ENCODE peak calls at places on chromosomes 1 and 21, in seven cellular contexts. I is ovary, S is stomach, H is heart left ventricle, Y is left ventricle myocardium inferior, K is tibial nerve, G is IMR-90. T is an unnamed sample.

GRCh38 chr1:58346076-58346435 is 200.5 kb downstream of the OMA1 start:
- DNase-seq in I (no peak), S (no peak), H (no peak), Y (no peak), K (no peak), G (no peak), T (no peak)

GRCh38 chr1:209704584-209704983 is at the start of gene HSD11B1:
- DNase-seq in I (peak; percentile 85), S (peak; percentile 35), H (peak; percentile 70), Y (peak; percentile 71), K (peak; percentile 66), G (peak; percentile 83), T (peak; percentile 17)

GRCh38 chr1:219961684-219962083 is 33.3 kb upstream of the SLC30A10 start:
- DNase-seq in I (no peak), S (no peak), H (no peak), Y (no peak), K (no peak), G (no peak), T (no peak)

GRCh38 chr1:75133754-75134655 is at the start of gene LHX8:
- DNase-seq in I (no peak), S (no peak), H (no peak), Y (no peak), K (no peak), G (no peak), T (no peak)

GRCh38 chr1:169630006-169630405 is at the start of gene SELP:
- DNase-seq in I (no peak), S (no peak), H (no peak), Y (no peak), K (no peak), G (no peak), T (no peak)

GRCh38 chr1:204172404-204173049 is 6.4 kb upstream of the REN start:
- DNase-seq in I (no peak), S (no peak), H (no peak), Y (no peak), K (no peak), G (peak; percentile 16), T (no peak)

GRCh38 chr1:21175324-21175669 is 1.4 kb downstream of the EIF4G3 start:
- DNase-seq in I (no peak), S (peak; percentile 49), H (peak; percentile 59), Y (peak; percentile 43), K (no peak), G (peak; percentile 27), T (no peak)

GRCh38 chr1:28775121-28775942 is 36.6 kb upstream of the OPRD1 start:
- DNase-seq in I (peak; percentile 87), S (peak; percentile 79), H (peak; percentile 79), Y (peak; percentile 80), K (peak; percentile 18), G (peak; percentile 36), T (peak; percentile 83)

GRCh38 chr21:42593007-42593814 is 60.2 kb upstream of the PDE9A start:
- DNase-seq in I (peak; percentile 85), S (peak; percentile 78), H (peak; percentile 65), Y (peak; percentile 58), K (peak; percentile 53), G (peak; percentile 26), T (peak; percentile 84)

DNA sequence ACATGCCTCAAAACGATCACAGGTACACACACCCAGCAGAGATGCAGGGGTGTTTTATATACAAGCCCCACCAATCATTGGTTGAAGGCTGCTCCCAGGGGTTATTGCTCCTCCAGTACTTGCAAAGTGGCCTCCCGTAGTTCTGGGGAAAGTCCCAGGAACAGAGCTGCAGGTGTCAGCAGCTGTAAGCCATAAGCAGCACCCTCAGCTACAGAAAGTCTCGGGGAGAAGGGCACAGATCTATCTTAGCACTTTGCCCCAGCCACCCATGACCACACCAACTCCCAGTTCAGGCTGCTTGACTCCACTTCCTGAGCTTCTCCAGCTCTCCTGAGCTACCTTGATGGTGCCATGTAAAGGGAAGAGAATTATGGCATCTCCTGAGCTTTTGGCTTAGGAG is 222.7 kb upstream of the GJB5 start:
- DNase-seq in I (no peak), S (no peak), H (no peak), Y (no peak), K (no peak), G (no peak), T (no peak)
- H3K4me1 ChIP-seq in I (no peaks in the 10 kb centered on the region), S (no peaks in the 10 kb centered on the region), H (no peaks in the 10 kb centered on the region), Y (no peaks in the 10 kb centered on the region), K (no peaks in the 10 kb centered on the region), G (no peaks in the 10 kb centered on the region), T (no peaks in the 10 kb centered on the region)

GRCh38 chr1:239386453-239387303 is at the start of gene CHRM3:
- DNase-seq in I (peak; percentile 58), S (peak; percentile 89), H (peak; percentile 24), Y (no peak), K (no peak), G (no peak), T (peak; percentile 94)
- H3K4me3 ChIP-seq in I (peak within 1 kb of the TSS; percentile 71), S (peak within 1 kb of the TSS; percentile 74), H (peak within 1 kb of the TSS; percentile 58), Y (peak within 1 kb of the TSS; percentile 59), K (peak within 1 kb of the TSS; percentile 25), G (no peak within 1 kb of the TSS), T (peak within 1 kb of the TSS; percentile 64)

DNA sequence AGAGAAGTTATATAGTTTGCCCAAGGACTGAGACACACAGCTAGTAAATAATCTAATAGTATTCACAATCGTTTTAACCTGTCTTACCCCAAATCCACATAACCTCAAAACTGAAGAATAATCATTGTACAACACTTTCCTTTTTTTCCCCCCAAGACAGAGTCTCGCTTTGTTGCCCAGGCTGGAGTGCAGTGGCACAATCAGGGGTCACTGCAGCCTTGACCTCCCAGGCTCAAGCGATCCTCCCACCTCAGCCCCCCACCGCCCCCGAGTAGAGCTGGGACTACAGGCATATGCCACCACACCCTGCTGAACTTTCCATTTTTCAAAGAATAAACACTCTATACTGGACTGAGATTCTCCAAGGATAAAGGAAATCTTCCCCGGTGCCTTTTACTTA is 28.7 kb upstream of the NBL1 start:
- DNase-seq in I (no peak), S (no peak), H (no peak), Y (no peak), K (no peak), G (no peak), T (no peak)
- H3K27ac ChIP-seq in I (no peak overlapping the region), S (no peak overlapping the region), H (no peak overlapping the region), Y (peak overlapping the region; percentile 12), K (no peak overlapping the region), G (no peak overlapping the region), T (no peak overlapping the region)

GRCh38 chr1:23795676-23796465 is 4.7 kb downstream of the GALE start:
- DNase-seq in I (peak; percentile 70), S (peak; percentile 26), H (no peak), Y (no peak), K (no peak), G (no peak), T (no peak)

GRCh38 chr1:23791434-23792047 is 596 bp downstream of the LYPLA2 start:
- DNase-seq in I (peak; percentile 51), S (peak; percentile 49), H (peak; percentile 32), Y (peak; percentile 20), K (no peak), G (no peak), T (no peak)

GRCh38 chr1:23792151-23792945 is 1.4 kb downstream of the LYPLA2 start:
- DNase-seq in I (no peak), S (no peak), H (no peak), Y (no peak), K (no peak), G (no peak), T (no peak)

GRCh38 chr1:23793018-23793781 is 2.3 kb downstream of the LYPLA2 start:
- DNase-seq in I (peak; percentile 57), S (peak; percentile 89), H (peak; percentile 46), Y (peak; percentile 30), K (no peak), G (no peak), T (peak; percentile 81)

GRCh38 chr1:23793861-23794731 is 3.2 kb downstream of the LYPLA2 start:
- DNase-seq in I (no peak), S (peak; percentile 46), H (no peak), Y (no peak), K (no peak), G (no peak), T (no peak)
- H3K4me1 ChIP-seq in I (peaks cover 27% of the 10 kb centered on the region), S (peaks cover 73% of the 10 kb centered on the region), H (peaks cover 44% of the 10 kb centered on the region), Y (peaks cover 50% of the 10 kb centered on the region), K (peaks cover 50% of the 10 kb centered on the region), G (peaks cover 14% of the 10 kb centered on the region), T (peaks cover under 1% of the 10 kb centered on the region)

DNA sequence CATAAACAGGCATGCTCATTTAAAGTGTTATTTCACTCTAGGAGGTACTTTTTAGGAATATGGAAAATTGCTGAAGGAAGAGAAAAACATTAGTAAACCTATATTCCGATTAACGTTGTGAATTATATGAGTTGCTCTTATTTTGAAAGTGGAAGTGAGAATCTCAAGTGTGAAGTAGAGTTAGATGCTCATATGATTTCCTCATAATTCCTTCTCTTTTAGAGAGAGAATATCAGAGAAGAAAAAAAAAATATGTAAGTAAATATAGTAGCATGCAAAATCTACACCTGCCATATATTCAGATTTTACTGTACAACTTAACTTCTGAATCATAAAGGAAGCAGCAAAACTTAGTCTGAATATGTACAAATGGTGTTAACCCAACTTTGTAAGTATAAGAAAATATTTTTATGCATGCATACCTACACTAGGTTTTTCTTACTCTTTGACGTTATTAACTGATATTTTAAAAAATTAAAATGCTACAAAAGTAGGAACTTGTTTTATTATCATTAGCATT is 407.0 kb upstream of the B3GALT2 start:
- DNase-seq in I (no peak), S (no peak), H (no peak), Y (no peak), K (no peak), G (no peak), T (no peak)
- H3K4me3 ChIP-seq in I (no peak overlapping the region), S (no peak overlapping the region), H (no peak overlapping the region), Y (no peak overlapping the region), K (no peak overlapping the region), G (no peak overlapping the region), T (no peak overlapping the region)

T was measured in pancreas.